ENCODE peak calls at places on chromosome 11, in five cellular contexts. W is SK-N-SH, T is H1, P is GM12878, G is HepG2. L is an unnamed sample.

GRCh38 chr11:105937331-105937730 is 84.7 kb downstream of the MSANTD4 start:
- DNase-seq in T (no peak), P (no peak), G (no peak), W (no peak), L (no peak)

GRCh38 chr11:20360650-20361049 is 2.9 kb upstream of the HTATIP2 start:
- DNase-seq in P (peak), W (no peak), T (no peak), G (peak), L (no peak)

GRCh38 chr11:44596541-44597276 is 31.2 kb downstream of the CD82 start:
- DNase-seq in T (no peak), P (peak), W (no peak), G (no peak), L (no peak)

GRCh38 chr11:133355095-133355494 is 177.2 kb downstream of the OPCML start:
- DNase-seq in T (no peak), G (no peak), P (no peak), W (no peak), L (no peak)

GRCh38 chr11:117052196-117053149 is 45.8 kb downstream of the SIK3 start:
- DNase-seq in W (no peak), T (no peak), P (no peak), G (no peak), L (no peak)

GRCh38 chr11:87173185-87174039 is 135.7 kb downstream of the TMEM135 start:
- DNase-seq in G (peak), P (no peak), W (no peak), T (no peak), L (no peak)

GRCh38 chr11:69791266-69791665 is 16.1 kb upstream of the FGF4 start:
- DNase-seq in T (no peak), G (no peak), P (no peak), W (no peak), L (no peak)

GRCh38 chr11:94169516-94169915 is 40.9 kb downstream of the PANX1 start:
- DNase-seq in P (no peak), T (no peak), G (no peak), W (no peak), L (no peak)

GRCh38 chr11:119678351-119678750 is 50.6 kb downstream of the NECTIN1 start:
- DNase-seq in T (no peak), W (no peak), P (no peak), G (no peak), L (no peak)

GRCh38 chr11:63944987-63945386 is 6.2 kb downstream of the NAA40 start:
- DNase-seq in P (no peak), W (peak), G (peak), T (no peak), L (no peak)

GRCh38 chr11:88337342-88338222 is at the start of gene CTSC:
- DNase-seq in G (peak), W (peak), T (peak), P (no peak), L (peak)

GRCh38 chr11:87176044-87176443 is 138.3 kb downstream of the TMEM135 start:
- DNase-seq in T (peak), P (no peak), G (no peak), W (no peak), L (no peak)

GRCh38 chr11:45366196-45366595 is 80.1 kb upstream of the SYT13 start:
- DNase-seq in T (no peak), G (no peak), W (no peak), P (no peak), L (no peak)

GRCh38 chr11:57162179-57162898 is 19.4 kb upstream of the LRRC55 start:
- DNase-seq in T (no peak), W (no peak), P (no peak), G (no peak), L (no peak)

GRCh38 chr11:2566223-2567025 is 121.6 kb downstream of the KCNQ1 start:
- DNase-seq in T (no peak), P (no peak), W (no peak), G (no peak), L (no peak)

GRCh38 chr11:16942917-16943316 is 71.3 kb downstream of the PLEKHA7 start:
- DNase-seq in T (no peak), G (no peak), P (no peak), W (no peak), L (no peak)

GRCh38 chr11:134662629-134663360 is 250.8 kb upstream of the B3GAT1 start:
- DNase-seq in T (no peak), P (no peak), W (no peak), G (no peak), L (no peak)
- TF ChIP-seq RFX5 in T (no peak), P (no peak), W (no peak), G (no peak), L (no peak)

GRCh38 chr11:68495330-68495729 is 34.8 kb downstream of the PPP6R3 start:
- DNase-seq in W (no peak), P (no peak), G (no peak), T (no peak), L (no peak)
- TF ChIP-seq TAF1 in W (no peak), P (no peak), G (no peak), T (no peak), L (no peak)

DNA sequence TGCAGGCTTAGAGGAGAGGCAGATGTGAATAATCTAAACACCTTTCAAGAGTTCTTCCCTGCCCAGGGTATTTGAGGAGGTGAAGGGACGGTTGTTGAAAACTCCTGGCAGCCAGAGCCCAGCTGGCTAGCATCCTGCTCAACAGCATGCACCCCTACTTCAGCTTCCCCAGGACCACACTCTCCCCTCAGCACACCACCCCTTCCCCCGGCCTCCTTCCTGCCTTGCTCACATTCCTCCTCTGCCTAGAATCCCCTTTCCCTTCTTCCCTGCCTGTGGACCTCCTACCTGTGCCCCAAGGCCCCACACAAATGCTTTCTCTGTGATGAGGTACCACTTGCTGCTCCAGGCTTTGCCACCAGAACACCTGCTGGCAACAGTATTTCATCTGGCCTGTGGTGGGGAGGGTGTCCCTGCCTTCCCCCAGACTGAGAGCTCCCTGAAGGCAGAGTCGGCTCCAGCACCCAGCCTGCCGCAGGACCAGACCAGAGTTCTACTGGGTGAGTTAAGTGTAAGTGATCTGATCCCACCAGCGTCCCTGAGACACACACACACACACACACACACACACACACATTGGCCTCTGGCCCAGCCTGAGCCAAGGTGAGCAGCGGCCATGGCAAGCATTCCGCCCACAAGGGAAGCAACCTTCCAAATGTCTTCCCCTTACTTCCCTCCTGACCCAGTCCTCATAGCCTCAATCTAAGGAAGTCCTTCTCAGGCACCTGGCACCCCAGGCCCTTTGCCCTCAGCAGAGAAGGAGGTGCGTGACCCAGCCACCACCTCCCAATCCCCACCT is 79.5 kb downstream of the PDE2A start:
- DNase-seq in W (no peak), G (no peak), P (no peak), T (no peak), L (no peak)
- TF ChIP-seq RFX5 in W (no peak), G (no peak), P (no peak), T (no peak), L (no peak)

GRCh38 chr11:36719708-36720107 is 121.7 kb upstream of the RAG2 start:
- DNase-seq in P (no peak), W (no peak), G (no peak), T (no peak), L (no peak)

GRCh38 chr11:36730761-36731160 is 132.7 kb upstream of the RAG2 start:
- DNase-seq in P (no peak), T (no peak), G (no peak), W (no peak), L (no peak)

GRCh38 chr11:36729765-36730164 is 131.7 kb upstream of the RAG2 start:
- DNase-seq in P (no peak), W (no peak), G (no peak), T (no peak), L (no peak)

GRCh38 chr11:36726420-36726819 is 128.4 kb upstream of the RAG2 start:
- DNase-seq in W (no peak), G (no peak), P (no peak), T (no peak), L (no peak)

GRCh38 chr11:36724742-36725387 is 126.8 kb upstream of the RAG2 start:
- DNase-seq in W (no peak), T (no peak), P (peak), G (no peak), L (no peak)
- TF ChIP-seq TAF1 in W (no peak), T (no peak), P (no peak), G (no peak), L (no peak)

GRCh38 chr11:100594320-100594719 is 92.8 kb upstream of the ARHGAP42 start:
- DNase-seq in G (no peak), W (no peak), P (no peak), T (no peak), L (no peak)

GRCh38 chr11:100592619-100593309 is 94.3 kb upstream of the ARHGAP42 start:
- DNase-seq in G (no peak), T (no peak), P (no peak), W (no peak), L (no peak)

DNA sequence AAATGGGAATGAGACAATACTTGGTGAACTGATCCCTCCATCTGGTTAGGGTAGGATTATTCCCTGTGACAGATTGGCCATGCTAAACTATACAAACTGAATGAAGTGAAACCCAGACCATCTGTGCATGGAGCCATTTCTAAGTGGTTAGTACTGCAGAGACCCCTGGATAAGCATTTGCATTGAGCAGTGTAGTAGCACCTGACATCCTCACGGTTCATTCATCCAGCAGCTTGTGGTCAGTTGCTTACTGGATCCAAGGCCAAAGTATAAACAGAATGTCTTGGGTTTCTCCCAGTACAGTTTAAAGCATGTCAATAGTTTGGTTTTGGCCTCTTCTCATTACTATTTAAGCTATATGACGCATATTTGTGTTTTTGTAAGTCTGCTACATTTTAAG is 93.8 kb upstream of the ARHGAP42 start:
- DNase-seq in G (no peak), W (no peak), T (no peak), P (no peak), L (no peak)
- TF ChIP-seq RFX5 in G (no peak), W (no peak), T (no peak), P (no peak), L (no peak)

GRCh38 chr11:122863704-122864326 is 18.7 kb upstream of the JHY start:
- DNase-seq in T (no peak), G (no peak), P (no peak), W (peak), L (peak)
- TF ChIP-seq TAF1 in T (no peak), G (no peak), P (no peak), W (no peak), L (no peak)